ENCODE peak calls at places on chromosomes 11 and 22, in six cellular contexts. One of them, this sample, is unnamed.
A peak's percentile ranks its signal among the peaks of the same experiment; 100 is the strongest.

GRCh38 chr11:126817523-126818450 is 182.8 kb downstream of the KIRREL3 start:
- DNase-seq in neuronal stem cell: no peak
- DNase-seq in left lung: no peak
- DNase-seq in AG04450: no peak
- DNase-seq in osteoblast: no peak
- DNase-seq in psoas muscle: no peak
- DNase-seq in this sample: no peak

GRCh38 chr11:59204736-59205135 is 8.0 kb downstream of the MPEG1 start:
- DNase-seq in left lung: no peak
- DNase-seq in AG04450: no peak
- DNase-seq in neuronal stem cell: no peak
- DNase-seq in osteoblast: peak; percentile 78
- DNase-seq in psoas muscle: no peak
- DNase-seq in this sample: no peak

GRCh38 chr11:61775106-61775505 is 17.3 kb downstream of the TMEM258 start:
- DNase-seq in AG04450: no peak
- DNase-seq in left lung: no peak
- DNase-seq in neuronal stem cell: no peak
- DNase-seq in psoas muscle: no peak
- DNase-seq in osteoblast: no peak
- DNase-seq in this sample: no peak

GRCh38 chr22:36839356-36840073 is 21.3 kb upstream of the NCF4 start:
- DNase-seq in psoas muscle: no peak
- DNase-seq in AG04450: no peak
- DNase-seq in osteoblast: no peak
- DNase-seq in left lung: no peak
- DNase-seq in neuronal stem cell: no peak
- DNase-seq in this sample: no peak

GRCh38 chr11:133952199-133953190 is 4.3 kb downstream of the IGSF9B start:
- DNase-seq in left lung: no peak
- DNase-seq in psoas muscle: no peak
- DNase-seq in osteoblast: no peak
- DNase-seq in neuronal stem cell: no peak
- DNase-seq in AG04450: no peak
- DNase-seq in this sample: no peak

GRCh38 chr22:18034076-18034475 is 9.7 kb upstream of the MICAL3 start:
- DNase-seq in psoas muscle: no peak
- DNase-seq in AG04450: no peak
- DNase-seq in osteoblast: no peak
- DNase-seq in left lung: no peak
- DNase-seq in neuronal stem cell: no peak
- DNase-seq in this sample: no peak

GRCh38 chr11:71996946-71997345 is 1.8 kb upstream of the IL18BP start:
- DNase-seq in osteoblast: peak; percentile 46
- DNase-seq in neuronal stem cell: no peak
- DNase-seq in AG04450: no peak
- DNase-seq in left lung: peak; percentile 88
- DNase-seq in psoas muscle: peak; percentile 69
- DNase-seq in this sample: peak; percentile 77

GRCh38 chr11:39724404-39724803 is 1735.0 kb downstream of the LRRC4C start:
- DNase-seq in left lung: no peak
- DNase-seq in osteoblast: no peak
- DNase-seq in psoas muscle: no peak
- DNase-seq in neuronal stem cell: no peak
- DNase-seq in AG04450: no peak
- DNase-seq in this sample: no peak

GRCh38 chr11:72618801-72619200 is 55.4 kb downstream of the PDE2A start:
- DNase-seq in neuronal stem cell: no peak
- DNase-seq in left lung: no peak
- DNase-seq in AG04450: no peak
- DNase-seq in psoas muscle: no peak
- DNase-seq in osteoblast: no peak
- DNase-seq in this sample: no peak

GRCh38 chr11:8168485-8169257 is at the start of gene RIC3:
- DNase-seq in left lung: peak; percentile 32
- DNase-seq in osteoblast: no peak
- DNase-seq in psoas muscle: peak; percentile 45
- DNase-seq in neuronal stem cell: peak; percentile 18
- DNase-seq in AG04450: no peak
- DNase-seq in this sample: no peak

GRCh38 chr11:123193742-123194141 is 1.3 kb downstream of the CLMP start:
- DNase-seq in osteoblast: peak; percentile 86
- DNase-seq in psoas muscle: no peak
- DNase-seq in neuronal stem cell: no peak
- DNase-seq in left lung: no peak
- DNase-seq in AG04450: no peak
- DNase-seq in this sample: no peak
- H3K27ac ChIP-seq in osteoblast: peak overlapping the region; percentile 97
- H3K27ac ChIP-seq in psoas muscle: no peak overlapping the region
- H3K27ac ChIP-seq in neuronal stem cell: no peak overlapping the region
- H3K27ac ChIP-seq in left lung: no peak overlapping the region
- H3K27ac ChIP-seq in AG04450: peak overlapping the region; percentile 93
- H3K27ac ChIP-seq in this sample: peak overlapping the region; percentile 24

DNA sequence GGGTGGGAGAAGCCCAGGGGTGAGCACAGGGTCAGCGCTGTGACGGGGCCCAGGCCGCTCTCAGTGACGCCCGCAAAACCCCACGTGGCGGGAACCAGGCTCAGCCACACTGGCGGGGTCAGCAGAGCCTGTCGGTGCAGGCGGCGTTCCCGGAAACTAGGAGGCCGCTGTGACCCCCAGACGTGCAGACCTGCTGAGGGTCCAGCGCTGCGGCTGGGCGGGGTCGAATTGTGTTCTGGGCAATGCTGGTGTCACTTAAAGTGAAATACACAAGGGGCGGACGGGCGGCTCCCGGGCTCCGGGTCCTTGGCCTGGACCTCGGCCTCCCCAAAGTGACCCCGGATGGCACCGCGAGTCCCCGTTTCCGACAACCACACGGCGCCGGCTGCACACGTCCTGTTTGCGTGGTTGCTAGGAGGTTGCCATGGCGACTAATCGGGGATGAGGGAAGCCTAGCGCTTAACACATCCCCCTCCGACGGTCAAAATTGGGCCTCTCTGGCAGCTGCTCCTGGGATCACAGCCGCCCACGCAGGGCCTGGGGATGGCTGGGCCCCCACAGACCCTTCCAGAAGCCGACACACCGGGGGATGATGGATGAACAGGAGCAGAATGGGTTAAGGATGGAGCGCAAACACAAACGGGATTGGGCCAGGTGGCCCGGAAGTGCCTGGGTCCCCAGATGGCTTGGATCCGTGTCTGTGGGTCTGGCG is 81.7 kb upstream of the PRR5 start:
- DNase-seq in neuronal stem cell: peak; percentile 89
- DNase-seq in left lung: peak; percentile 57
- DNase-seq in psoas muscle: peak; percentile 60
- DNase-seq in AG04450: no peak
- DNase-seq in osteoblast: peak; percentile 91
- DNase-seq in this sample: peak; percentile 74
- H3K4me3 ChIP-seq in neuronal stem cell: no peak overlapping the region
- H3K4me3 ChIP-seq in left lung: no peak overlapping the region
- H3K4me3 ChIP-seq in psoas muscle: no peak overlapping the region
- H3K4me3 ChIP-seq in AG04450: no peak overlapping the region
- H3K4me3 ChIP-seq in osteoblast: peak overlapping the region; percentile 20
- H3K4me3 ChIP-seq in this sample: no peak overlapping the region

GRCh38 chr11:27205269-27205668 is 157.7 kb downstream of the CCDC34 start:
- DNase-seq in psoas muscle: no peak
- DNase-seq in osteoblast: no peak
- DNase-seq in AG04450: no peak
- DNase-seq in neuronal stem cell: no peak
- DNase-seq in left lung: no peak
- DNase-seq in this sample: no peak

GRCh38 chr11:27204527-27204926 is 158.5 kb downstream of the CCDC34 start:
- DNase-seq in psoas muscle: no peak
- DNase-seq in neuronal stem cell: no peak
- DNase-seq in AG04450: no peak
- DNase-seq in left lung: no peak
- DNase-seq in osteoblast: no peak
- DNase-seq in this sample: no peak

GRCh38 chr11:27200779-27201453 is 160.3 kb downstream of the BBOX1 start:
- DNase-seq in left lung: no peak
- DNase-seq in psoas muscle: no peak
- DNase-seq in AG04450: no peak
- DNase-seq in neuronal stem cell: no peak
- DNase-seq in osteoblast: no peak
- DNase-seq in this sample: no peak

GRCh38 chr11:27203077-27203476 is 159.9 kb downstream of the CCDC34 start:
- DNase-seq in psoas muscle: no peak
- DNase-seq in osteoblast: no peak
- DNase-seq in left lung: no peak
- DNase-seq in neuronal stem cell: no peak
- DNase-seq in AG04450: no peak
- DNase-seq in this sample: no peak

GRCh38 chr11:27201454-27202302 is 161.1 kb downstream of the BBOX1 start:
- DNase-seq in AG04450: no peak
- DNase-seq in osteoblast: no peak
- DNase-seq in psoas muscle: peak; percentile 67
- DNase-seq in left lung: peak; percentile 53
- DNase-seq in neuronal stem cell: no peak
- DNase-seq in this sample: peak; percentile 91
- H3K27ac ChIP-seq in AG04450: no peak overlapping the region
- H3K27ac ChIP-seq in osteoblast: no peak overlapping the region
- H3K27ac ChIP-seq in psoas muscle: peak overlapping the region; percentile 88
- H3K27ac ChIP-seq in left lung: no peak overlapping the region
- H3K27ac ChIP-seq in neuronal stem cell: no peak overlapping the region
- H3K27ac ChIP-seq in this sample: peak overlapping the region; percentile 63

GRCh38 chr11:64637346-64638016 is 46.5 kb downstream of the SLC22A12 start:
- DNase-seq in osteoblast: no peak
- DNase-seq in left lung: no peak
- DNase-seq in AG04450: no peak
- DNase-seq in psoas muscle: no peak
- DNase-seq in neuronal stem cell: no peak
- DNase-seq in this sample: no peak

GRCh38 chr11:64639885-64640284 is 48.9 kb downstream of the SLC22A12 start:
- DNase-seq in psoas muscle: no peak
- DNase-seq in left lung: no peak
- DNase-seq in neuronal stem cell: no peak
- DNase-seq in osteoblast: no peak
- DNase-seq in AG04450: no peak
- DNase-seq in this sample: no peak

GRCh38 chr11:64638017-64638664 is 47.1 kb downstream of the SLC22A12 start:
- DNase-seq in neuronal stem cell: no peak
- DNase-seq in left lung: no peak
- DNase-seq in AG04450: no peak
- DNase-seq in psoas muscle: no peak
- DNase-seq in osteoblast: no peak
- DNase-seq in this sample: no peak

GRCh38 chr11:64641596-64642417 is 50.8 kb downstream of the SLC22A12 start:
- DNase-seq in osteoblast: peak; percentile 81
- DNase-seq in left lung: no peak
- DNase-seq in AG04450: no peak
- DNase-seq in neuronal stem cell: no peak
- DNase-seq in psoas muscle: no peak
- DNase-seq in this sample: no peak

DNA sequence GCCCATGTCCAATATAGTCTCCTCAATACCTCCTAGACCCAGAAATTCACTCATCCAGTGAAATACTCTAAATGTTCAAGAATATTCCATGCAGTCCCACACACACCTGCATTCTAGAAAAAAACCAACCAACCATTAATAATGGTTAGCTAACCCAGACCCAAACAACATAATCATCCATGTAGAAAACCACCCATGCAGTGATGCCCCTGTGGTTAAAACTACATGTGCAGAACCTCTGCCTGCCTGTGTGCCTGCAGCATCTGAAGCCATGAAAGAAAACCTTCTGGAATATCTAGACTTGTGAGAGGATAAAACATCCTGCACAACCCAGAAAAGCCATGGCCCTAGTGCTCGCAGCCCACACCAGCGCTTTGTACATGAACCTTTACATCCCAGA is 47.8 kb downstream of the SLC22A12 start:
- DNase-seq in psoas muscle: no peak
- DNase-seq in AG04450: no peak
- DNase-seq in osteoblast: no peak
- DNase-seq in left lung: no peak
- DNase-seq in neuronal stem cell: no peak
- DNase-seq in this sample: no peak
- H3K4me3 ChIP-seq in psoas muscle: no peak overlapping the region
- H3K4me3 ChIP-seq in AG04450: no peak overlapping the region
- H3K4me3 ChIP-seq in osteoblast: no peak overlapping the region
- H3K4me3 ChIP-seq in left lung: no peak overlapping the region
- H3K4me3 ChIP-seq in neuronal stem cell: no peak overlapping the region
- H3K4me3 ChIP-seq in this sample: no peak overlapping the region

DNA sequence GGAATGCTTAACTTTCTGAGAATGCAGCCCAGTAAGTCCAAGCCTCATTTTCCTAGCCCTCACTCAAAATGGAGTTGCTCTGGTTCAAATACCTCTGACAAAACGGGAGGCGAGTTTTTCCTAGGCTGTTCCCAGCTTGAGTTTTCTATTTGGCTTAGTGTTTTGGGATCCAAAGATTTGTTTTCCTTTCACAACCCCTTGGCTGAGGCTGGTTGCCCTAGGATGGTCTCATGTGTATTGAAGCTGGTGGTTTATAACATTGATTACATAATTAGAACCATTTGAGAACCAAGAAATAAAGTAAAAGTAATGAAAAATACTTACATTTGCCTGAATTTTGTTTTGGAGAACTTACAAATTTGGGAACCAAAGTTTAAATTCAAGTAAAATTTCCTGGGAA is 611.1 kb upstream of the LUZP2 start:
- DNase-seq in AG04450: no peak
- DNase-seq in neuronal stem cell: no peak
- DNase-seq in psoas muscle: no peak
- DNase-seq in left lung: no peak
- DNase-seq in osteoblast: no peak
- DNase-seq in this sample: no peak
- H3K27ac ChIP-seq in AG04450: no peak overlapping the region
- H3K27ac ChIP-seq in neuronal stem cell: no peak overlapping the region
- H3K27ac ChIP-seq in psoas muscle: no peak overlapping the region
- H3K27ac ChIP-seq in left lung: no peak overlapping the region
- H3K27ac ChIP-seq in osteoblast: no peak overlapping the region
- H3K27ac ChIP-seq in this sample: no peak overlapping the region

This sample was measured in right atrium auricular region.